ENCODE peak calls at places on chromosomes 4 and X, in nine cellular contexts. G, W, R, Q, J, L, K, V and E are unnamed samples. For H3K4me1, the result is how much of the 10 kb centered on the place peaks cover.

GRCh38 chr4:57044279-57044678 is 65.6 kb downstream of the POLR2B start:
- DNase-seq in G (no peak), W (no peak), R (no peak), Q (no peak), J (no peak), L (no peak), K (no peak), V (no peak), E (no peak)

GRCh38 chr4:184259081-184259480 is 41.4 kb upstream of the ENPP6 start:
- DNase-seq in G (no peak), W (no peak), R (no peak), Q (no peak), J (no peak), L (no peak), K (no peak), V (no peak), E (no peak)

GRCh38 chrX:154596290-154596929 is 11.5 kb downstream of the CTAG1A start:
- DNase-seq in G (no peak), W (no peak), R (peak), Q (peak), J (peak), L (no peak), K (no peak), V (no peak), E (no peak)

GRCh38 chr4:147733614-147734344 is 1.9 kb downstream of the ARHGAP10 start:
- DNase-seq in G (peak), W (no peak), R (no peak), Q (peak), J (no peak), L (no peak), K (peak), V (no peak), E (no peak)

GRCh38 chrX:49037883-49038475 is 5.2 kb downstream of the TFE3 start:
- DNase-seq in G (no peak), W (no peak), R (no peak), Q (peak), J (no peak), L (no peak), K (no peak), V (no peak), E (no peak)

GRCh38 chr4:108988514-108989195 is 225.8 kb upstream of the ETNPPL start:
- DNase-seq in G (no peak), W (no peak), R (no peak), Q (no peak), J (no peak), L (no peak), K (no peak), V (no peak), E (no peak)

GRCh38 chr4:101279377-101279871 is 67.9 kb downstream of the PPP3CA start:
- DNase-seq in G (peak), W (no peak), R (peak), Q (no peak), J (peak), L (no peak), K (peak), V (no peak), E (peak)

GRCh38 chr4:138050601-138051000 is 191.5 kb downstream of the SLC7A11 start:
- DNase-seq in G (no peak), W (no peak), R (peak), Q (no peak), J (no peak), L (no peak), K (no peak), V (no peak), E (no peak)

GRCh38 chr4:128378668-128379067 is 91.1 kb upstream of the PGRMC2 start:
- DNase-seq in G (no peak), W (no peak), R (no peak), Q (no peak), J (no peak), L (no peak), K (no peak), V (no peak), E (no peak)

GRCh38 chr4:7624361-7624760 is 189.6 kb upstream of the PSAPL1 start:
- DNase-seq in G (no peak), W (no peak), R (no peak), Q (no peak), J (no peak), L (no peak), K (no peak), V (no peak), E (no peak)

GRCh38 chr4:152727784-152728183 is 48.0 kb upstream of the TMEM154 start:
- DNase-seq in G (no peak), W (no peak), R (no peak), Q (no peak), J (no peak), L (no peak), K (no peak), V (no peak), E (no peak)

GRCh38 chrX:4936315-4936714 is 1222.9 kb upstream of the PRKX start:
- DNase-seq in G (no peak), W (no peak), R (no peak), Q (no peak), J (no peak), L (no peak), K (no peak), V (no peak), E (no peak)

GRCh38 chr4:181138116-181138515 is 1105.1 kb upstream of the TENM3 start:
- DNase-seq in G (no peak), W (no peak), R (no peak), Q (no peak), J (no peak), L (no peak), K (no peak), V (no peak), E (no peak)

GRCh38 chr4:108115168-108115526 is 53.6 kb downstream of the LEF1 start:
- DNase-seq in G (no peak), W (no peak), R (no peak), Q (no peak), J (no peak), L (no peak), K (no peak), V (no peak), E (no peak)

GRCh38 chrX:123060986-123061385 is 123.1 kb upstream of the GRIA3 start:
- DNase-seq in G (no peak), W (no peak), R (no peak), Q (no peak), J (no peak), L (no peak), K (no peak), V (no peak), E (no peak)

GRCh38 chr4:8164194-8164565 is 5.6 kb upstream of the ABLIM2 start:
- DNase-seq in G (no peak), W (peak), R (no peak), Q (no peak), J (peak), L (no peak), K (no peak), V (peak), E (no peak)

GRCh38 chr4:128863314-128864075 is 54.0 kb downstream of the JADE1 start:
- DNase-seq in G (peak), W (peak), R (peak), Q (peak), J (peak), L (peak), K (peak), V (peak), E (peak)

GRCh38 chr4:87758278-87758677 is 41.1 kb upstream of the IBSP start:
- DNase-seq in G (no peak), W (no peak), R (no peak), Q (no peak), J (no peak), L (no peak), K (no peak), V (no peak), E (no peak)

GRCh38 chrX:115233497-115234219 is at the start of gene LRCH2:
- DNase-seq in G (peak), W (peak), R (peak), Q (no peak), J (no peak), L (peak), K (peak), V (peak), E (peak)

GRCh38 chr4:124883642-124884041 is 171.1 kb upstream of the ANKRD50 start:
- DNase-seq in G (no peak), W (no peak), R (no peak), Q (no peak), J (no peak), L (no peak), K (no peak), V (no peak), E (no peak)

GRCh38 chr4:128163177-128164117 is 102.3 kb downstream of the LARP1B start:
- DNase-seq in G (no peak), W (no peak), R (peak), Q (peak), J (no peak), L (no peak), K (no peak), V (no peak), E (peak)

GRCh38 chrX:10922158-10922557 is 189.0 kb upstream of the HCCS start:
- DNase-seq in G (no peak), W (no peak), R (peak), Q (peak), J (no peak), L (no peak), K (no peak), V (no peak), E (peak)

GRCh38 chr4:82561745-82562552 is at the start of gene TMEM150C:
- DNase-seq in G (peak), W (peak), R (peak), Q (peak), J (peak), L (no peak), K (peak), V (peak), E (peak)

GRCh38 chr4:159867673-159868072 is 764.8 kb downstream of the RAPGEF2 start:
- DNase-seq in G (no peak), W (no peak), R (no peak), Q (no peak), J (no peak), L (no peak), K (no peak), V (no peak), E (no peak)

GRCh38 chrX:150692837-150693781 is at the start of gene MTMR1:
- DNase-seq in G (peak), W (peak), R (peak), Q (peak), J (peak), L (peak), K (peak), V (peak), E (peak)

GRCh38 chr4:83261307-83261706 is 23.3 kb downstream of the COQ2 start:
- DNase-seq in G (no peak), W (no peak), R (no peak), Q (no peak), J (peak), L (no peak), K (no peak), V (no peak), E (no peak)

GRCh38 chr4:67680568-67681222 is 20.3 kb downstream of the UBA6 start:
- DNase-seq in G (no peak), W (no peak), R (no peak), Q (peak), J (no peak), L (no peak), K (no peak), V (no peak), E (peak)

GRCh38 chr4:113474017-113474416 is 287.5 kb downstream of the CAMK2D start:
- DNase-seq in G (no peak), W (no peak), R (no peak), Q (peak), J (no peak), L (no peak), K (no peak), V (no peak), E (no peak)

GRCh38 chrX:6904178-6904577 is 243.3 kb upstream of the STS start:
- DNase-seq in G (no peak), W (no peak), R (no peak), Q (no peak), J (no peak), L (no peak), K (no peak), V (no peak), E (no peak)
- H3K4me1 ChIP-seq in G (under half), W (under half), R (under half), Q (under half), J (under half), L (under half), K (under half), V (under half), E (under half)

GRCh38 chrX:133984857-133985163 is 584 bp downstream of the GPC3 start:
- DNase-seq in G (no peak), W (no peak), R (no peak), Q (no peak), J (no peak), L (no peak), K (no peak), V (no peak), E (no peak)
- H3K4me3 ChIP-seq in G (no peak), W (peak), R (no peak), Q (no peak), J (no peak), L (peak), K (no peak), V (no peak), E (peak)

GRCh38 chr4:73067971-73068394 is 1.5 kb downstream of the COX18 start:
- DNase-seq in G (no peak), W (no peak), R (no peak), Q (peak), J (no peak), L (no peak), K (no peak), V (no peak), E (no peak)

GRCh38 chr4:73068496-73069337 is 799 bp downstream of the COX18 start:
- DNase-seq in G (peak), W (no peak), R (peak), Q (peak), J (peak), L (no peak), K (no peak), V (no peak), E (peak)

GRCh38 chr4:73070072-73070385 is 513 bp upstream of the COX18 start:
- DNase-seq in G (no peak), W (no peak), R (peak), Q (no peak), J (no peak), L (no peak), K (no peak), V (no peak), E (no peak)

GRCh38 chr4:73066928-73067327 is 2.6 kb downstream of the COX18 start:
- DNase-seq in G (no peak), W (no peak), R (no peak), Q (no peak), J (no peak), L (no peak), K (no peak), V (no peak), E (no peak)

DNA sequence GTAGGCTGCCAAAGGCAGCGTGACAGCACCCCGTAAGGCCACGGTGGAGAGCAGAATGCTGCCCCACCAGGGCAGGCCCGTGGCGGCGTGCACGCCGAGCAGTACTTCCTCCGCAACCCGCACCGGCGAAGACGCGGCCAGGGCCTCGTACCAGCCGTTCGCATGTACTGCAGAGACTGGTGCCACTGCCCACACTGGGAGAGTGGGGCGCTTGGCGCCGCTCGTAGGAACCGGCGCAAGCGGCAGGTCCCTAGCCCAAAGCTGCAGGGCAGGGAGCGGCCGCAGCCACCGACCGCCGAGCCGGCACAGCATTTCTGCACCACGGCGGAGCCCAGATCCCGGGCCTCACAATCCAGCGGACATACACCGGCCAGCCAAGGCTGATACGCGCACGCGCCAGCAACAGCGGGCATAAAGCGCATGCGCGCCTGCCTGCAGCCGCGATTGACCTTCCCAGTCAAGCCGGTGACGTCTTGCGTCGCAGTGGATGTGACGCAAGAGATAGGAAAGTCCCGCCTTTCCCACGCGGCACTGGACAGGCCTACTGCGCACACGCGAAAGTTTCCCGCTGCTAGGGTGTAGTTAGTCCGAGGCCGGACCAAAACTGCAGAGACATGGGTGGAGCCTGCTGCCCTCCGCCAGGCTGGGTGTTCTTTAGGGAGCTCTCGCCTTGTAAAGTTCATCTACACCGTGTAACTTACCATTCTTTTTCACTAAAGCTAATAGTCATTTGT is at the start of gene COX18:
- DNase-seq in G (peak), W (peak), R (peak), Q (peak), J (peak), L (peak), K (peak), V (peak), E (peak)
- TF ChIP-seq CTCF in G (no peak), W (no peak), R (no peak), Q (no peak), J (no peak), L (no peak), K (no peak), V (peak), E (no peak)

GRCh38 chrX:13700380-13700779 is 11.5 kb downstream of the RAB9A start:
- DNase-seq in G (no peak), W (no peak), R (no peak), Q (no peak), J (no peak), L (no peak), K (no peak), V (no peak), E (no peak)
- H3K4me1 ChIP-seq in G (under half), W (under half), R (under half), Q (under half), J (half or more), L (under half), K (under half), V (under half), E (under half)

GRCh38 chr4:168151313-168151712 is 59.0 kb downstream of the ANXA10 start:
- DNase-seq in G (no peak), W (no peak), R (no peak), Q (no peak), J (no peak), L (no peak), K (no peak), V (no peak), E (no peak)

GRCh38 chr4:168152837-168153500 is 60.6 kb downstream of the ANXA10 start:
- DNase-seq in G (no peak), W (no peak), R (no peak), Q (no peak), J (no peak), L (no peak), K (no peak), V (no peak), E (no peak)

GRCh38 chr4:168150651-168151050 is 58.3 kb downstream of the ANXA10 start:
- DNase-seq in G (no peak), W (no peak), R (no peak), Q (no peak), J (no peak), L (no peak), K (no peak), V (no peak), E (no peak)

GRCh38 chr4:168154546-168155277 is 62.4 kb downstream of the ANXA10 start:
- DNase-seq in G (no peak), W (no peak), R (no peak), Q (no peak), J (no peak), L (no peak), K (no peak), V (no peak), E (no peak)

GRCh38 chr4:168153596-168154440 is 61.5 kb downstream of the ANXA10 start:
- DNase-seq in G (peak), W (peak), R (peak), Q (peak), J (peak), L (peak), K (peak), V (peak), E (peak)
- H3K4me3 ChIP-seq in G (no peak), W (no peak), R (peak), Q (peak), J (peak), L (peak), K (peak), V (no peak), E (peak)

DNA sequence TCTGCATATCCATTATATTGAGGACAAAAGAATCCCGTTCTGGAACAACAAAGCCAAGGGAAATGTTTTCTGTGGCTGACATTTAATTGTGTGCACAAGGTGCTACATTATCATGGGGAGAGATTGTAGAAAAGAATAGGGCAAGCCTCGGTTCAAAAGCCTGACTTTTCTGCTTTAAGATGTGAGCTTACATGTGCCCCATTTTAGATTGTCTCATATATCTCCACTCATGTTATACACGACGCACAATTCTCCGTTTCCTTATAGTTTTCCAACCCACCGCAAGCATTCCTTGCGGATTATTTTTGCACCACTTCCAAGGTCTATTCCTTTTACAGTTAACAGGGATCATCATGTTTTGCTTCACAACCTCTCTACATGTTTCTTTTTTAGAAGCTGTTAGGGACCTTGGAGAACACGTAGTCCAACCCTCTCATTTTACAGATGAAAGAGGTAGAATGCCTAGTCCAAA is 99.6 kb upstream of the MAML3 start:
- DNase-seq in G (no peak), W (no peak), R (no peak), Q (no peak), J (no peak), L (no peak), K (no peak), V (no peak), E (no peak)
- TF ChIP-seq CTCF in G (no peak), W (no peak), R (no peak), Q (no peak), J (no peak), L (no peak), K (no peak), V (no peak), E (no peak)

GRCh38 chrX:39771089-39771488 is 326.7 kb downstream of the BCOR start:
- DNase-seq in G (no peak), W (no peak), R (no peak), Q (no peak), J (no peak), L (no peak), K (no peak), V (no peak), E (no peak)
- H3K4me1 ChIP-seq in G (under half), W (under half), R (under half), Q (under half), J (under half), L (under half), K (under half), V (under half), E (under half)

GRCh38 chr4:154744341-154744948 is 645 bp downstream of the LRAT start:
- DNase-seq in G (no peak), W (no peak), R (no peak), Q (no peak), J (no peak), L (no peak), K (no peak), V (no peak), E (no peak)
- H3K4me3 ChIP-seq in G (no peak), W (peak), R (peak), Q (peak), J (peak), L (peak), K (peak), V (no peak), E (peak)

GRCh38 chrX:23902419-23902818 is 5.3 kb downstream of the APOO start:
- DNase-seq in G (peak), W (no peak), R (peak), Q (peak), J (no peak), L (no peak), K (peak), V (no peak), E (peak)
- TF ChIP-seq CTCF in G (peak), W (peak), R (peak), Q (peak), J (peak), L (peak), K (peak), V (no peak), E (peak)